ENCODE peak calls at places on chromosomes 3 and 15, in ten cellular contexts. One of them, this sample, is unnamed.

GRCh38 chr3:168417016-168417415 is 321.3 kb upstream of the GOLIM4 start:
- DNase-seq in mesendoderm: peak
- DNase-seq in NCI-H1105 treated with DMSO at 0.1 percent for 48 hours: peak
- DNase-seq in ACHN: no peak
- DNase-seq in cardiac muscle cell: peak
- DNase-seq in AG20443: no peak
- DNase-seq in activated effector memory CD4-positive, alpha-beta T cell treated with anti-CD3 and anti-CD28 coated beads, Interleukin-2, amount 50 U/mL, for 16 hours: no peak
- DNase-seq in fibroblast of mammary gland: no peak
- DNase-seq in cerebellar cortex: no peak
- DNase-seq in AG10803: no peak
- DNase-seq in this sample: no peak

GRCh38 chr3:102514241-102514640 is 79.4 kb downstream of the ZPLD1 start:
- DNase-seq in mesendoderm: peak
- DNase-seq in NCI-H1105 treated with DMSO at 0.1 percent for 48 hours: peak
- DNase-seq in ACHN: no peak
- DNase-seq in cardiac muscle cell: no peak
- DNase-seq in AG20443: no peak
- DNase-seq in activated effector memory CD4-positive, alpha-beta T cell treated with anti-CD3 and anti-CD28 coated beads, Interleukin-2, amount 50 U/mL, for 16 hours: no peak
- DNase-seq in fibroblast of mammary gland: no peak
- DNase-seq in cerebellar cortex: no peak
- DNase-seq in AG10803: no peak
- DNase-seq in this sample: no peak

GRCh38 chr3:130963444-130963843 is 63.2 kb downstream of the ASTE1 start:
- DNase-seq in mesendoderm: no peak
- DNase-seq in NCI-H1105 treated with DMSO at 0.1 percent for 48 hours: no peak
- DNase-seq in ACHN: no peak
- DNase-seq in cardiac muscle cell: peak
- DNase-seq in AG20443: no peak
- DNase-seq in activated effector memory CD4-positive, alpha-beta T cell treated with anti-CD3 and anti-CD28 coated beads, Interleukin-2, amount 50 U/mL, for 16 hours: no peak
- DNase-seq in fibroblast of mammary gland: no peak
- DNase-seq in cerebellar cortex: no peak
- DNase-seq in AG10803: no peak
- DNase-seq in this sample: no peak

GRCh38 chr15:35288580-35288979 is 203.5 kb upstream of the NANOGP8 start:
- DNase-seq in mesendoderm: no peak
- DNase-seq in NCI-H1105 treated with DMSO at 0.1 percent for 48 hours: no peak
- DNase-seq in ACHN: no peak
- DNase-seq in cardiac muscle cell: no peak
- DNase-seq in AG20443: no peak
- DNase-seq in activated effector memory CD4-positive, alpha-beta T cell treated with anti-CD3 and anti-CD28 coated beads, Interleukin-2, amount 50 U/mL, for 16 hours: no peak
- DNase-seq in fibroblast of mammary gland: no peak
- DNase-seq in cerebellar cortex: no peak
- DNase-seq in AG10803: no peak
- DNase-seq in this sample: no peak

GRCh38 chr3:42130329-42131070 is 39.3 kb downstream of the TRAK1 start:
- DNase-seq in mesendoderm: no peak
- DNase-seq in NCI-H1105 treated with DMSO at 0.1 percent for 48 hours: no peak
- DNase-seq in ACHN: no peak
- DNase-seq in cardiac muscle cell: no peak
- DNase-seq in AG20443: no peak
- DNase-seq in activated effector memory CD4-positive, alpha-beta T cell treated with anti-CD3 and anti-CD28 coated beads, Interleukin-2, amount 50 U/mL, for 16 hours: peak
- DNase-seq in fibroblast of mammary gland: no peak
- DNase-seq in cerebellar cortex: no peak
- DNase-seq in AG10803: no peak
- DNase-seq in this sample: no peak

GRCh38 chr15:41115088-41115651 is 910 bp downstream of the INO80 start:
- DNase-seq in mesendoderm: peak
- DNase-seq in NCI-H1105 treated with DMSO at 0.1 percent for 48 hours: no peak
- DNase-seq in ACHN: peak
- DNase-seq in cardiac muscle cell: peak
- DNase-seq in AG20443: peak
- DNase-seq in activated effector memory CD4-positive, alpha-beta T cell treated with anti-CD3 and anti-CD28 coated beads, Interleukin-2, amount 50 U/mL, for 16 hours: no peak
- DNase-seq in fibroblast of mammary gland: peak
- DNase-seq in cerebellar cortex: peak
- DNase-seq in AG10803: peak
- DNase-seq in this sample: no peak

GRCh38 chr3:45273681-45274515 is 47.8 kb upstream of the TMEM158 start:
- DNase-seq in mesendoderm: peak
- DNase-seq in NCI-H1105 treated with DMSO at 0.1 percent for 48 hours: no peak
- DNase-seq in ACHN: no peak
- DNase-seq in cardiac muscle cell: no peak
- DNase-seq in AG20443: peak
- DNase-seq in activated effector memory CD4-positive, alpha-beta T cell treated with anti-CD3 and anti-CD28 coated beads, Interleukin-2, amount 50 U/mL, for 16 hours: no peak
- DNase-seq in fibroblast of mammary gland: peak
- DNase-seq in cerebellar cortex: peak
- DNase-seq in AG10803: peak
- DNase-seq in this sample: no peak

GRCh38 chr3:130892759-130893239 is 1.1 kb upstream of the ATP2C1 start:
- DNase-seq in mesendoderm: peak
- DNase-seq in NCI-H1105 treated with DMSO at 0.1 percent for 48 hours: peak
- DNase-seq in ACHN: peak
- DNase-seq in cardiac muscle cell: peak
- DNase-seq in AG20443: peak
- DNase-seq in activated effector memory CD4-positive, alpha-beta T cell treated with anti-CD3 and anti-CD28 coated beads, Interleukin-2, amount 50 U/mL, for 16 hours: peak
- DNase-seq in fibroblast of mammary gland: peak
- DNase-seq in cerebellar cortex: peak
- DNase-seq in AG10803: peak
- DNase-seq in this sample: peak

GRCh38 chr3:52614689-52615088 is 71.0 kb downstream of the PBRM1 start:
- DNase-seq in mesendoderm: no peak
- DNase-seq in NCI-H1105 treated with DMSO at 0.1 percent for 48 hours: no peak
- DNase-seq in ACHN: no peak
- DNase-seq in cardiac muscle cell: peak
- DNase-seq in AG20443: no peak
- DNase-seq in activated effector memory CD4-positive, alpha-beta T cell treated with anti-CD3 and anti-CD28 coated beads, Interleukin-2, amount 50 U/mL, for 16 hours: no peak
- DNase-seq in fibroblast of mammary gland: peak
- DNase-seq in cerebellar cortex: no peak
- DNase-seq in AG10803: no peak
- DNase-seq in this sample: no peak

GRCh38 chr15:81531141-81531592 is 157.2 kb upstream of the TMC3 start:
- DNase-seq in mesendoderm: no peak
- DNase-seq in NCI-H1105 treated with DMSO at 0.1 percent for 48 hours: no peak
- DNase-seq in ACHN: no peak
- DNase-seq in cardiac muscle cell: peak
- DNase-seq in AG20443: no peak
- DNase-seq in activated effector memory CD4-positive, alpha-beta T cell treated with anti-CD3 and anti-CD28 coated beads, Interleukin-2, amount 50 U/mL, for 16 hours: no peak
- DNase-seq in fibroblast of mammary gland: no peak
- DNase-seq in cerebellar cortex: no peak
- DNase-seq in AG10803: no peak
- DNase-seq in this sample: no peak

GRCh38 chr15:71072423-71072822 is 42.8 kb upstream of the THSD4 start:
- DNase-seq in mesendoderm: no peak
- DNase-seq in NCI-H1105 treated with DMSO at 0.1 percent for 48 hours: no peak
- DNase-seq in ACHN: no peak
- DNase-seq in cardiac muscle cell: no peak
- DNase-seq in AG20443: no peak
- DNase-seq in activated effector memory CD4-positive, alpha-beta T cell treated with anti-CD3 and anti-CD28 coated beads, Interleukin-2, amount 50 U/mL, for 16 hours: no peak
- DNase-seq in fibroblast of mammary gland: no peak
- DNase-seq in cerebellar cortex: no peak
- DNase-seq in AG10803: no peak
- DNase-seq in this sample: no peak

GRCh38 chr3:140053011-140053702 is 118.2 kb downstream of the CLSTN2 start:
- DNase-seq in mesendoderm: peak
- DNase-seq in NCI-H1105 treated with DMSO at 0.1 percent for 48 hours: no peak
- DNase-seq in ACHN: no peak
- DNase-seq in cardiac muscle cell: no peak
- DNase-seq in AG20443: no peak
- DNase-seq in activated effector memory CD4-positive, alpha-beta T cell treated with anti-CD3 and anti-CD28 coated beads, Interleukin-2, amount 50 U/mL, for 16 hours: no peak
- DNase-seq in fibroblast of mammary gland: no peak
- DNase-seq in cerebellar cortex: no peak
- DNase-seq in AG10803: no peak
- DNase-seq in this sample: no peak

GRCh38 chr15:89680282-89680873 is 1.2 kb upstream of the PLIN1 start:
- DNase-seq in mesendoderm: no peak
- DNase-seq in NCI-H1105 treated with DMSO at 0.1 percent for 48 hours: peak
- DNase-seq in ACHN: no peak
- DNase-seq in cardiac muscle cell: peak
- DNase-seq in AG20443: peak
- DNase-seq in activated effector memory CD4-positive, alpha-beta T cell treated with anti-CD3 and anti-CD28 coated beads, Interleukin-2, amount 50 U/mL, for 16 hours: no peak
- DNase-seq in fibroblast of mammary gland: peak
- DNase-seq in cerebellar cortex: peak
- DNase-seq in AG10803: peak
- DNase-seq in this sample: peak

GRCh38 chr15:77497108-77497737 is 76.5 kb downstream of the HMG20A start:
- DNase-seq in mesendoderm: peak
- DNase-seq in NCI-H1105 treated with DMSO at 0.1 percent for 48 hours: peak
- DNase-seq in ACHN: no peak
- DNase-seq in cardiac muscle cell: peak
- DNase-seq in AG20443: peak
- DNase-seq in activated effector memory CD4-positive, alpha-beta T cell treated with anti-CD3 and anti-CD28 coated beads, Interleukin-2, amount 50 U/mL, for 16 hours: no peak
- DNase-seq in fibroblast of mammary gland: no peak
- DNase-seq in cerebellar cortex: peak
- DNase-seq in AG10803: peak
- DNase-seq in this sample: peak